ENCODE peak calls at places on chromosomes 3 and 15, in six cellular contexts. I is heart right ventricle, O is A549, S is body of pancreas, J is astrocyte, M is DND-41. C is an unnamed sample.
A peak's percentile ranks its signal among the peaks of the same experiment; 100 is the strongest.

GRCh38 chr15:82828064-82828463 is 18.6 kb downstream of the WHAMM start:
- DNase-seq in I (no peak), O (no peak), S (peak; percentile 47), J (no peak), M (no peak), C (no peak)

GRCh38 chr3:71348001-71348632 is 235.4 kb downstream of the FOXP1 start:
- DNase-seq in I (no peak), O (no peak), S (no peak), J (no peak), M (no peak), C (no peak)

GRCh38 chr3:98817546-98817945 is 54.4 kb downstream of the ST3GAL6 start:
- DNase-seq in I (no peak), O (peak; percentile 59), S (no peak), J (peak; percentile 34), M (no peak), C (no peak)

GRCh38 chr15:70680817-70681216 is 82.5 kb downstream of the UACA start:
- DNase-seq in I (no peak), O (no peak), S (no peak), J (no peak), M (no peak), C (no peak)

GRCh38 chr3:68007621-68008226 is 353.3 kb upstream of the SUCLG2 start:
- DNase-seq in I (no peak), O (no peak), S (peak; percentile 13), J (no peak), M (no peak), C (no peak)

GRCh38 chr15:70584838-70585706 is 178.3 kb downstream of the UACA start:
- DNase-seq in I (no peak), O (peak; percentile 52), S (no peak), J (peak; percentile 63), M (no peak), C (peak; percentile 52)

GRCh38 chr3:187031934-187032333 is 101.6 kb downstream of the ST6GAL1 start:
- DNase-seq in I (no peak), O (no peak), S (no peak), J (no peak), M (no peak), C (no peak)

GRCh38 chr3:187811580-187812250 is 66.4 kb upstream of the BCL6 start:
- DNase-seq in I (no peak), O (peak; percentile 42), S (no peak), J (peak; percentile 83), M (no peak), C (no peak)

GRCh38 chr3:45409921-45410320 is 21.5 kb downstream of the LARS2 start:
- DNase-seq in I (peak; percentile 34), O (no peak), S (peak; percentile 23), J (peak; percentile 16), M (no peak), C (no peak)

GRCh38 chr3:30439451-30440053 is 166.8 kb upstream of the TGFBR2 start:
- DNase-seq in I (no peak), O (no peak), S (no peak), J (no peak), M (no peak), C (no peak)

GRCh38 chr3:30440147-30440604 is 166.2 kb upstream of the TGFBR2 start:
- DNase-seq in I (no peak), O (peak; percentile 71), S (no peak), J (peak; percentile 73), M (no peak), C (no peak)

GRCh38 chr3:30435950-30436349 is 170.5 kb upstream of the TGFBR2 start:
- DNase-seq in I (no peak), O (no peak), S (no peak), J (no peak), M (peak; percentile 37), C (no peak)

GRCh38 chr3:30438121-30438520 is 168.3 kb upstream of the TGFBR2 start:
- DNase-seq in I (no peak), O (no peak), S (no peak), J (no peak), M (no peak), C (no peak)

DNA sequence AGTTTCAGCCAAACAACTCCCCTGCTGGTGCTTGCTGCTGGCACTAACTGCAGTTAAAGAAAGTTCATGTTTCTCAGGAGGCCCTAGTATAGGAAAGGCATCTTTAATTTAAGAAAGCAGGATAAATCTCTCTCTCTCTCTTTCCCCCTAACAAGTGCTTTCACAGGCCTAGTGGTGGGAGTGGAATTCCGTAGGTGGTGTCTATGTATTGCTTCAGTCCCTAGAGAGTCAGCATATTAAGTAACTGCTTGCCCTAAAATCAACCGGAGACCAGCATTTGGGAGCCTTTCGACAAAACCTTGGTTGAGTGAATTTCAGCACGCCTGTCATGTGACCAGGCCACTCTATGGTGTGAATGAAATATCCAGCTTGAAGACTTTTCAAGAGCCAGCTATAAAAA is 169.2 kb upstream of the TGFBR2 start:
- DNase-seq in I (peak; percentile 32), O (no peak), S (no peak), J (peak; percentile 75), M (no peak), C (peak; percentile 73)
- TF ChIP-seq CTCF in I (no peak), O (no peak), S (no peak), J (no peak), M (no peak), C (peak; percentile 37)

GRCh38 chr3:51673802-51674654 is 3.0 kb downstream of the TEX264 start:
- DNase-seq in I (no peak), O (no peak), S (no peak), J (no peak), M (no peak), C (peak; percentile 51)

GRCh38 chr3:51677358-51677757 is 6.3 kb downstream of the TEX264 start:
- DNase-seq in I (no peak), O (no peak), S (no peak), J (no peak), M (no peak), C (no peak)

GRCh38 chr3:51676102-51676640 is 5.1 kb downstream of the TEX264 start:
- DNase-seq in I (no peak), O (no peak), S (no peak), J (no peak), M (no peak), C (no peak)

GRCh38 chr3:51673181-51673801 is 2.2 kb downstream of the TEX264 start:
- DNase-seq in I (no peak), O (no peak), S (no peak), J (no peak), M (no peak), C (no peak)

GRCh38 chr3:51675201-51675611 is 4.2 kb downstream of the TEX264 start:
- DNase-seq in I (no peak), O (no peak), S (no peak), J (peak; percentile 45), M (no peak), C (peak; percentile 21)
- H3K4me1 ChIP-seq in I (peaks cover 55% of the 10 kb centered on the region), O (peaks cover 10% of the 10 kb centered on the region), S (peaks cover 16% of the 10 kb centered on the region), J (peaks cover 22% of the 10 kb centered on the region), M (peaks cover 42% of the 10 kb centered on the region), C (peaks cover 24% of the 10 kb centered on the region)

DNA sequence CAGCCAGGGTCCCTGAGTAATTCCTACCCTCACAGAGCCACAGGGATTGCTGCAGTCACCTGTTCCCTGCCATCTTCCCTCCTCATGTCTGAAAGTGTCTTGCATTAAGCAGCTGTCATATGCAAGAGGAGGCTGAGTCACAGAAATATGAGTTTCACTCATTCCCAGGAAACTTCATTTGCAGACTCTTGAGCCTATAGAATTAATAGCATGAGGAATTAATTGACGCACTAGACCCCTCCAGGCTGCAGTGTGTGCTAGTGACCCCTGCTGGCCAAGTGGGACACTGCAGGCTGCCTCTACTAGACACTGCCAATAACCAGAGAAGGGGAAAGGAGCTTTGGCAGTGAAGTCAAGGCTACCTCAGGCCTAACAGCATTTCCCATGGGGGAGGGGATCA is 50.6 kb upstream of the SLC6A1 start:
- DNase-seq in I (no peak), O (no peak), S (no peak), J (no peak), M (peak; percentile 50), C (no peak)
- TF ChIP-seq CTCF in I (no peak), O (peak; percentile 43), S (peak; percentile 27), J (peak; percentile 65), M (peak; percentile 96), C (peak; percentile 27)

DNA sequence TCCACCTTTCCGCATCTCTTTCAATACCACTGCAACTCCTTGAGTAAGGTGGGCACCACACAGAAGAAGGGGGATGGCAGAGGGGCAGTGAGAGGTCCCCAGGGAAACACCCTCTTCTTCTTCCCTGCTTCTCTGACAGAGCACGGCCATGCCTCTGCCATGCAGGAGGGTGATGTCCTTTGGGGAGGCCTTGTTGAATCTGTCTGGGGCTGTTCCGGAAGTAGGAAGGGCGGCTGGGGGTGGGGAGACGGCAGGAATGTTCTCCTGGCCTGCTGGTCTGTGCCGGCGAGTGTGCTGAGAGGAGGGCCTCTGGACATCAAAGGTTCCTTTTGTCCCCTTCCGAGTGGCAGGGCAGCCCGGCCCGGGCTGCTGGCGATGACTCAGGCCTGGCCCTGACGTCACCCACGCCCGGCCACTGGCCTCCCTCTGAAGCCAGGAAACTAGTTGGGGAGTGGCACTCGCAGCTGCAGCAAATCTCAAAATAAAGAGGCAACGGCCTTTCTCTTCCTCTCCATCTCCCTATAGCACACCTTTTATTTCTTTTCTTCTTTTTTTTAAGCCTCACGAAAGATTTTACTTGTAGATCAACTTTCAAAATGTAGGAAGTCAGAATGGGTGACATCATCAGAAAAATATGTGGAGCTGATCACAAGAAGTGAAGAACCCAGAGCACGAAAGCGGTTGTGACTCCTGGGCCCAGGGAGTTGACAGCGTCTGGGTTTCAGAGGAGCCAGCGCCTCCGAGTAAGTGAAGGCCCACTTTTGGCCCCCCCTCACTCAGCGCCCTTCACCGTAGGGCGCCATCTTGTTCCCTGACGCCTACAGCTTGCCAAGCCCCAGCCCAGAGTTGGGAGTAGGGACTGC is at the start of gene ZBTB38:
- DNase-seq in I (peak; percentile 91), O (peak; percentile 98), S (peak; percentile 90), J (peak; percentile 95), M (no peak), C (peak; percentile 88)
- H3K4me1 ChIP-seq in I (peaks cover 39% of the 10 kb centered on the region), O (peaks cover 78% of the 10 kb centered on the region), S (peaks cover 34% of the 10 kb centered on the region), J (peaks cover 61% of the 10 kb centered on the region), M (no peaks in the 10 kb centered on the region), C (peaks cover 66% of the 10 kb centered on the region)

GRCh38 chr15:100334456-100334855 is 7.3 kb downstream of the ADAMTS17 start:
- DNase-seq in I (no peak), O (no peak), S (no peak), J (no peak), M (peak; percentile 55), C (no peak)

GRCh38 chr15:100334015-100334414 is 7.8 kb downstream of the ADAMTS17 start:
- DNase-seq in I (no peak), O (no peak), S (no peak), J (no peak), M (peak; percentile 71), C (no peak)

GRCh38 chr15:100336061-100336460 is 5.7 kb downstream of the ADAMTS17 start:
- DNase-seq in I (no peak), O (no peak), S (no peak), J (no peak), M (no peak), C (no peak)

GRCh38 chr15:100335335-100335999 is 6.3 kb downstream of the ADAMTS17 start:
- DNase-seq in I (no peak), O (no peak), S (peak; percentile 57), J (no peak), M (peak; percentile 80), C (no peak)

GRCh38 chr15:100334905-100335304 is 6.9 kb downstream of the ADAMTS17 start:
- DNase-seq in I (no peak), O (no peak), S (no peak), J (no peak), M (peak; percentile 55), C (no peak)
- TF ChIP-seq CTCF in I (no peak), O (no peak), S (no peak), J (no peak), M (peak; percentile 38), C (no peak)

GRCh38 chr3:189901481-189901880 is 219.2 kb downstream of the P3H2 start:
- DNase-seq in I (no peak), O (no peak), S (no peak), J (no peak), M (no peak), C (no peak)
- H3K4me1 ChIP-seq in I (no peaks in the 10 kb centered on the region), O (peaks cover 33% of the 10 kb centered on the region), S (no peaks in the 10 kb centered on the region), J (no peaks in the 10 kb centered on the region), M (no peaks in the 10 kb centered on the region), C (no peaks in the 10 kb centered on the region)

GRCh38 chr3:49903451-49904424 is at the start of gene MST1R:
- DNase-seq in I (peak; percentile 66), O (peak; percentile 74), S (peak; percentile 96), J (no peak), M (no peak), C (peak; percentile 51)
- TF ChIP-seq CTCF in I (no peak), O (no peak), S (no peak), J (no peak), M (no peak), C (no peak)